ENCODE peak calls at places on chromosomes 5 and 9, in six cellular contexts. B is kidney epithelial cell, U is GM12878, O is testis, Y is fibroblast of pulmonary artery, Z is IMR-90. Q is an unnamed sample.

GRCh38 chr5:10328323-10328722 is 20.6 kb upstream of the CMBL start:
- DNase-seq in Z (peak; percentile 28), Y (no peak), U (no peak), B (no peak), O (no peak), Q (no peak)

GRCh38 chr9:972512-973294 is 3.8 kb upstream of the DMRT3 start:
- DNase-seq in B (no peak), O (peak; percentile 28), Y (no peak), Z (no peak), U (no peak), Q (no peak)

GRCh38 chr9:127583605-127584053 is 28.4 kb upstream of the STXBP1 start:
- DNase-seq in Z (peak; percentile 71), B (no peak), U (no peak), O (no peak), Y (peak; percentile 92), Q (no peak)

GRCh38 chr5:34564706-34565235 is 91.4 kb upstream of the RAI14 start:
- DNase-seq in U (no peak), Y (peak; percentile 52), O (peak; percentile 37), B (no peak), Z (no peak), Q (no peak)

GRCh38 chr5:157827429-157827828 is 31.5 kb downstream of the CLINT1 start:
- DNase-seq in Z (peak; percentile 49), O (no peak), B (no peak), Y (peak; percentile 57), U (no peak), Q (no peak)

GRCh38 chr9:128565578-128565977 is 13.2 kb downstream of the SPTAN1 start:
- DNase-seq in B (no peak), U (no peak), Y (no peak), O (no peak), Z (no peak), Q (no peak)

GRCh38 chr9:137550241-137550621 is at the start of gene PNPLA7:
- DNase-seq in B (peak; percentile 28), Y (peak; percentile 83), U (no peak), Z (peak; percentile 43), O (peak; percentile 93), Q (peak; percentile 76)

GRCh38 chr5:135373747-135374515 is 25.1 kb downstream of the MACROH2A1 start:
- DNase-seq in Z (no peak), B (no peak), U (no peak), O (no peak), Y (no peak), Q (no peak)

DNA sequence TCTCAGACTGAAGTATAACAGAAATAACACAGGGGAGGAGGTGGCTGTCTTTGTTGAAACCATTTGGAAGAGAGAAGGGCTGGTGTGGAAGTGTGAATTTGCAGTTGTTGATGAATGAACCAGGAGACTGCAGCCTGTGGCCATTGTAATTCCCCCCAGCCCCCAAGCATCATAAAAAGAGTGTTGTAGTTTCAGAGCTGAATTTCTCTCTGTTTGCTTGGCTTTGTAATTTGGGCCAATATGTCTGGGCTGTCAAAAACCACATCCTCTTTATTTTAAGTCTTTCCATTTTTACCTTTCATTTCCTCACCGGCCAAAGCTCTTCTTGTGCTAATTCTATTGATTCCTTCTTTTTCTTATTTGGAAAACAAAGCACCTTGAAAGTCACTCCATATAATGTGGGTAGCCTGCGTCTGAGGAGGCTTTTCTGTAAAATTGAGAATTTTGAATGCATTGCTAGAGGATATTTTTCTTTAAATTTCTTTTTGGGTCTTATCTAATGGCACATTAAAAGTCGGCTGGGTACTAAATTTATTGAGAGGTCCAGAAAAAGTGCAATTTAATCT is 383.3 kb downstream of the OSTF1 start:
- DNase-seq in O (no peak), B (no peak), U (no peak), Y (no peak), Z (no peak), Q (no peak)
- H3K4me3 ChIP-seq in O (no peak overlapping the region), B (no peak overlapping the region), U (no peak overlapping the region), Y (no peak overlapping the region), Z (no peak overlapping the region), Q (no peak overlapping the region)

DNA sequence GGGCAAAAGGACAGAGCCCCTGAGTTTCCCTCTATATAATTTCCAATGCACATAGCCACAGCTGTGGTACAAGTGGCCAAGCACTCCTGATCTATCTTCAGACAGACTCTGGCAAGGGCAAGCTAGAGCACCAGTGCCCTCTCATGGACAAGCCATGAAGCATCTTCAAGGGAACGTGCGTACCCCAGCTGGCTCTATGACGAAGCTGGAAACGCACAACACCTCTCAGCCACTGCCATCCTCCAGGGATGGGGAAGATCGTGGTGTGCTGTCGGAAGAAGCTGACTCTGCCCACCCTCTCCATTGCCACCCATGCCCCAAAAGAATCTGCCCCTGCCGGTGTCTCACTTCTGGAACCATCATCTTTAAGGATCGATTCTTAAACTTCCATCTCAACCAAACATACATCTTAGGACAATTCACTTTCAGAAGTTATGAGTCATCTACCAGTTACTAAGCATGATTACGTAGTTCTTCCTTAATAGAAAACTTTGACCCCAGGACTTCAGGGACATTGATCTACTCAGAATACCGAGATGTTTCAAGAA is 482.9 kb downstream of the AGTPBP1 start:
- DNase-seq in O (peak; percentile 81), Z (no peak), U (peak; percentile 20), B (peak; percentile 31), Y (peak; percentile 65), Q (peak; percentile 65)
- H3K4me3 ChIP-seq in O (no peak overlapping the region), Z (no peak overlapping the region), U (no peak overlapping the region), B (no peak overlapping the region), Y (no peak overlapping the region), Q (peak overlapping the region; percentile 16)

GRCh38 chr5:171315386-171315891 is 6.4 kb downstream of the TLX3 start:
- DNase-seq in Z (no peak), U (no peak), O (no peak), B (no peak), Y (no peak), Q (no peak)

GRCh38 chr5:171318026-171318425 is 9.0 kb downstream of the TLX3 start:
- DNase-seq in Y (no peak), Z (no peak), B (no peak), O (no peak), U (no peak), Q (no peak)

GRCh38 chr5:171317225-171317624 is 8.2 kb downstream of the TLX3 start:
- DNase-seq in Y (no peak), O (no peak), Z (no peak), B (no peak), U (no peak), Q (no peak)

GRCh38 chr5:171315925-171316257 is 6.8 kb downstream of the TLX3 start:
- DNase-seq in B (no peak), Z (no peak), U (no peak), Y (no peak), O (no peak), Q (no peak)

DNA sequence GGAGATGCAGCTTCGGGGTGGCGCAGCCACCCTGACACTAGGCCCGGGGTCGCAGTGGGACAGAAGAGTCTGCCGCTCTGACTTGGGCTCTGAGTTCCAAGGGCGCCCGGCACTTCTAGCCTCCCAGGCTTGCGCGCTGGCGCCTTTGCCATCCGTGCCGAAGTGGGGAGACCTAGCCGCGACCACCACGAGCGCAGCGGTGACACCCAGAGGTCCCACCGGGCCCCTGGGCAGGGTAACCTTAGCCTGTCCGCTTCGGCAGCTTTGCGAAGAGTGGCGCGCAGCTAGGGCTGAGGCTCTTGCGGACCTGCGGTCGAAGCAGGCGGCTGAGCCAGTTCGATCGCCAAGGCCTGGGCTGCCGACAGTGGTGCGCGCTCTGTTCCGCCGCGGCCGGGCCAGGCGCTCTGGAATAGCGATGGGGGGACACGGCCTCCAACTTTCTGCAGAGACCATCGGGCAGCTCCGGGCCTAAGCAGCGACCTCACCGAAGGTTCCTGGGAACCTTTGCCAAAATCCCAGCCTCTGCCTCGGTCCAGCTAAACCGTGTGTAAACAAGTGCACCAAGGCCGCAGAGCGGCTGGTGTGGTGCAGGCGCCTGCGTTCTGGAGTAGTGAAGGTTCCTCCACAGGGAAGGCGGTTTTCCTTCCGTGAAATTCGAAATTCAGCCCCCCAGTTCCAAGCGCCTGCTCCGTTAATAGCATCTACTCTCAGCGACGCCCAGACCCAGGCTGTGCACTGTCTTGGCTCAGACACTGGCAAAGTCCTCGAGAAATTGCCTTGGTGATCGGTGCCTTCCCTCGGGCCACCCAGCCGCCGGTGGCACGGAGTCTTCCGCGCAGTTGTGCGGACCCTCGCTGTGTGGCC is 7.4 kb downstream of the TLX3 start:
- DNase-seq in Y (no peak), B (no peak), Z (peak; percentile 20), O (no peak), U (no peak), Q (no peak)
- H3K4me3 ChIP-seq in Y (no peak overlapping the region), B (no peak overlapping the region), Z (no peak overlapping the region), O (no peak overlapping the region), U (no peak overlapping the region), Q (no peak overlapping the region)

DNA sequence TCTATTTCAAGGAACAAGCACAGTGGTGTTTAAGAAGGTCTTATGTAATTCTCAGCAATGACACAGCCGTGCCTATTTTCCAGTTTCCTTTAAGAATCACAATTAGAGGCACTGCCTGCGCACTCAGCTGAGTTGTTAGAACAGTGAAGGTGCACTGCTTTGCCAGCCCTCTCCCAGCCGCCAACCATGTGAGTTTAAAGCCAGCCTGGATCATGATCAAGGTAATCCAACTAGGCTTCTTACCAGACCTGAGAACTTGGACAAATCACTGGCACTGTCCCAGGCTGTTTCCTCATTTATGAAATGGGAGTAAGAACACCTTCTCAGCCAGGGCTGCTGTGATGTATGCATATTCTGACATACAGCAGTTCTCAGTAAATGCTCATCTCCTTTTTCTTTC is 99.6 kb downstream of the ASTN2 start:
- DNase-seq in Y (no peak), Z (no peak), U (no peak), O (no peak), B (no peak), Q (no peak)
- H3K4me3 ChIP-seq in Y (no peak overlapping the region), Z (no peak overlapping the region), U (no peak overlapping the region), O (no peak overlapping the region), B (no peak overlapping the region), Q (no peak overlapping the region)

GRCh38 chr9:115209601-115210306 is 91.8 kb upstream of the TNC start:
- DNase-seq in Z (peak; percentile 60), U (peak; percentile 56), O (no peak), Y (no peak), B (peak; percentile 57), Q (no peak)
- H3K4me3 ChIP-seq in Z (no peak overlapping the region), U (no peak overlapping the region), O (no peak overlapping the region), Y (no peak overlapping the region), B (no peak overlapping the region), Q (no peak overlapping the region)